ENCODE peak calls at places on chromosomes 4 and X, in five cellular contexts. F is heart left ventricle, I is uterus, K is stomach, O is IMR-90. A is an unnamed sample. For H3K27me3, the result is how much of the 10 kb centered on the place peaks cover.

GRCh38 chr4:94660614-94661013 is 97.1 kb upstream of the BMPR1B start:
- DNase-seq in F (no peak), K (no peak), O (no peak), I (no peak), A (no peak)

GRCh38 chr4:121061215-121061614 is 11.1 kb downstream of the NDNF start:
- DNase-seq in K (no peak), I (no peak), O (no peak), F (no peak), A (no peak)

GRCh38 chrX:30865020-30865419 is 24.0 kb downstream of the TAB3 start:
- DNase-seq in K (no peak), F (no peak), O (no peak), I (no peak), A (no peak)

GRCh38 chrX:154436597-154437397 is at the start of gene GDI1:
- DNase-seq in I (peak), F (peak), O (peak), K (peak), A (peak)

GRCh38 chr4:69951602-69952001 is 13.9 kb downstream of the CSN2 start:
- DNase-seq in O (no peak), K (no peak), F (no peak), I (no peak), A (no peak)

GRCh38 chr4:10089346-10089745 is 27.3 kb downstream of the WDR1 start:
- DNase-seq in K (peak), F (peak), O (no peak), I (no peak), A (no peak)

GRCh38 chrX:17613979-17614572 is 123.2 kb upstream of the SCML1 start:
- DNase-seq in I (no peak), K (peak), O (peak), F (no peak), A (no peak)

GRCh38 chr4:152836936-152837335 is 57.2 kb downstream of the ARFIP1 start:
- DNase-seq in F (no peak), O (no peak), I (no peak), K (no peak), A (no peak)

GRCh38 chr4:1238676-1239000 is 10.3 kb downstream of the CTBP1 start:
- DNase-seq in I (no peak), K (no peak), F (no peak), O (no peak), A (peak)

GRCh38 chr4:170079981-170080380 is 9.8 kb downstream of the AADAT start:
- DNase-seq in F (no peak), I (no peak), O (peak), K (no peak), A (no peak)

GRCh38 chrX:68872171-68872570 is 43.4 kb downstream of the EFNB1 start:
- DNase-seq in I (no peak), F (no peak), K (peak), O (no peak), A (no peak)

GRCh38 chr4:151804821-151805220 is 44.0 kb upstream of the GATB start:
- DNase-seq in K (no peak), F (no peak), O (peak), I (no peak), A (no peak)

GRCh38 chrX:39414290-39414847 is 613.1 kb downstream of the MID1IP1 start:
- DNase-seq in I (no peak), F (no peak), K (no peak), O (no peak), A (no peak)

GRCh38 chrX:47608130-47608810 is 11.4 kb downstream of the SYN1 start:
- DNase-seq in I (no peak), O (no peak), K (no peak), F (no peak), A (peak)

GRCh38 chrX:21658746-21659145 is 616 bp upstream of the KLHL34 start:
- DNase-seq in I (no peak), O (no peak), K (no peak), F (peak), A (peak)

GRCh38 chrX:124421898-124422622 is 75.7 kb downstream of the SH2D1A start:
- DNase-seq in I (no peak), O (no peak), K (no peak), F (no peak), A (no peak)

GRCh38 chrX:133350751-133351150 is 64.5 kb downstream of the GPC4 start:
- DNase-seq in O (no peak), F (no peak), K (peak), I (peak), A (no peak)

GRCh38 chrX:154802838-154803410 is 2.4 kb downstream of the MPP1 start:
- DNase-seq in I (no peak), K (no peak), O (no peak), F (no peak), A (no peak)

GRCh38 chrX:154374361-154375155 is at the start of gene FLNA:
- DNase-seq in I (peak), O (no peak), K (peak), F (no peak), A (no peak)

GRCh38 chr4:161714928-161715327 is 448.9 kb downstream of the FSTL5 start:
- DNase-seq in I (no peak), O (peak), K (no peak), F (no peak), A (no peak)

GRCh38 chr4:3302786-3303444 is 10.1 kb downstream of the RGS12 start:
- DNase-seq in F (peak), K (peak), I (no peak), O (no peak), A (peak)

GRCh38 chr4:16685536-16685935 is 212.9 kb downstream of the LDB2 start:
- DNase-seq in F (no peak), O (peak), K (no peak), I (no peak), A (no peak)

GRCh38 chr4:4869731-4870483 is 10.4 kb downstream of the MSX1 start:
- DNase-seq in F (no peak), O (no peak), I (no peak), K (no peak), A (no peak)

GRCh38 chr4:176920694-176921093 is 128.0 kb upstream of the VEGFC start:
- DNase-seq in I (no peak), O (peak), F (no peak), K (no peak), A (no peak)

GRCh38 chr4:156968479-156968984 is 3.1 kb downstream of the PDGFC start:
- DNase-seq in K (peak), F (no peak), I (peak), O (peak), A (peak)

GRCh38 chr4:20299515-20299914 is 47.8 kb downstream of the SLIT2 start:
- DNase-seq in I (no peak), O (peak), F (no peak), K (no peak), A (no peak)

GRCh38 chr4:31088600-31089230 is 368.5 kb downstream of the PCDH7 start:
- DNase-seq in O (peak), K (no peak), F (no peak), I (no peak), A (no peak)

GRCh38 chr4:73978886-73979285 is 2.9 kb downstream of the PF4 start:
- DNase-seq in K (no peak), F (no peak), I (no peak), O (peak), A (no peak)

GRCh38 chr4:26076000-26076587 is 162.1 kb downstream of the SMIM20 start:
- DNase-seq in F (no peak), K (no peak), O (peak), I (no peak), A (no peak)

GRCh38 chrX:11890843-11891514 is 132.9 kb downstream of the MSL3 start:
- DNase-seq in O (no peak), K (no peak), F (no peak), I (no peak), A (no peak)

GRCh38 chr4:124633285-124633941 is 79.1 kb downstream of the ANKRD50 start:
- DNase-seq in K (no peak), I (no peak), O (peak), F (no peak), A (no peak)

GRCh38 chr4:57080781-57081650 is 29.2 kb downstream of the IGFBP7 start:
- DNase-seq in K (no peak), O (peak), I (no peak), F (no peak), A (no peak)

DNA sequence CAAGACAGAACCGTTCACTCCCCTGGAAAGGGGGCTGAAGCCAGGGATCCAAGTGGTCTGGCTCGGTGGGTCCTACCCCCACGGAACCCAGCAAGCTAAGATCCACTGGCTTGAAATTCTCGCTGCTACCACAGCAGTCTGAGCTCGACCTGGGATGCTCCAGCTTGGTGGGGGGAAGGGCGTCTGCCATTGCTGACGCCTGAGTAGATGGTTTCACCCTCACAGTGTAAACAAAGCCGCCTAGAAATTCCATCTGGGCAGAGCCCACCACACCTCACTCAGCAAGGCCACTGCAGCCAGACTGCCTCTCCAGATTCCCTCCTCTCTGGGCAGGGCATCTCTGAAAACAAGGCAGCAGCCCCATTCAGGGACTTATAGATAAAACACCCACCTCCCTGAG is 13.4 kb upstream of the PBDC1 start:
- DNase-seq in K (no peak), O (no peak), F (no peak), I (no peak), A (no peak)
- TF ChIP-seq POLR2A in K (no peak), O (no peak), F (no peak), I (no peak), A (no peak)

GRCh38 chrX:125778256-125778655 is 387.8 kb downstream of the DCAF12L2 start:
- DNase-seq in K (no peak), O (no peak), F (no peak), I (no peak), A (no peak)
- H3K4me3 ChIP-seq in K (no peak), O (no peak), F (no peak), I (no peak), A (no peak)

DNA sequence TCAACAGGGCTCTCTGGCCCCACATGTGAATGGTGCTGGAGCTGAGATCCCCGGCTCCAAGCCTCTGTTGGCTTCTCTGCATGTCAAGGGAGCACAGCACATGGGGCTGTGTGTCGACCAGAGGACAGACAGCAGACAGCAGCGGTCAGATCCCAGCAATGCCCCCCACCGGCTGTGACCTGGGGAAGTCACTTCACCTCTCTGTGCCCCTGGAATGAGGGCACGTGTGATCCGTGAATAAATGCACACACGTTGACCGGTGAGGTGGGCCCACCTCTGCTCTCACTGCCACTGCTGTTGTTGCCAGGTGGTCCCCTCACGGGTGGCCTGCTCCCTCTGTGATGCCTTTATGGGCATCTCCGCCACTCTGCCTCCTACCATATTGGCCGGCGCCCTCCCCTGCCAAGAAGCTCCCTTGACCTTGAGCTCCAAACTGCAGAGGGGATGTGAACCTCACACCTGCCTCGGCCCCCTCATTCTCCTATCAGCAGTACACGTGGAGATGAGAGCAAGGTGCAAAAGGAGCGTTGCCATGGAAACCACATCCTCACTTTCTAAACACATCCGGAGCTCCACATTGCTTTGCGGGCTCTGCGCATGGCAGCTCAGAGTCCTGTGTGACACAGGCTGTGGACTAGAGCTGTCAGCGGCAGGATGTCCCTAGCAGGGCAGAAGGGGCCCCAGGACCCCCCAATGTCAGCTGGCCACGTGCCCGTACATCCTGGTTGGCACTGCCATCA is 75.4 kb downstream of the ABLIM2 start:
- DNase-seq in I (no peak), K (no peak), O (no peak), F (peak), A (no peak)
- H3K27me3 ChIP-seq in I (under half), K (under half), O (half or more), F (under half), A (under half)

GRCh38 chr4:145723336-145723735 is 43.4 kb downstream of the C4orf51 start:
- DNase-seq in I (no peak), K (no peak), O (no peak), F (no peak), A (no peak)
- TF ChIP-seq POLR2A in I (no peak), K (no peak), O (no peak), F (no peak), A (no peak)